ENCODE peak calls at places on chromosomes 13 and 19, in ten cellular contexts. U is NCI-H345; N is OCI-LY7; G is stimulated activated CD8-positive, alpha-beta memory T cell treated with anti-CD3 and anti-CD28 coated beads, Interleukin-7, amount 100 ng/mL, for 1 hour; X is left ventricle myocardium inferior; F is germinal center; V is cardiac fibroblast; P is mammary epithelial cell; Z is activated gamma-delta T cell treated with Interleukin-2 at 50 U/mL for 16 hours; E is upper lobe of right lung. M is an unnamed sample.

GRCh38 chr19:28427256-28428083 is 785.5 kb downstream of the UQCRFS1 start:
- DNase-seq in U (no peak), N (no peak), G (no peak), X (no peak), F (no peak), V (peak), P (no peak), Z (no peak), E (no peak), M (no peak)

GRCh38 chr19:46081928-46082727 is 41.3 kb upstream of the IGFL4 start:
- DNase-seq in U (peak), N (peak), G (no peak), X (no peak), F (peak), V (peak), P (peak), Z (no peak), E (no peak), M (no peak)

GRCh38 chr13:99467764-99468163 is 33.5 kb upstream of the TM9SF2 start:
- DNase-seq in U (no peak), N (no peak), G (no peak), X (no peak), F (no peak), V (peak), P (peak), Z (no peak), E (no peak), M (no peak)

GRCh38 chr19:15562861-15563260 is 52.2 kb upstream of the CYP4F8 start:
- DNase-seq in U (no peak), N (no peak), G (no peak), X (no peak), F (no peak), V (peak), P (peak), Z (no peak), E (no peak), M (no peak)

GRCh38 chr13:109644956-109645355 is 141.4 kb downstream of the IRS2 start:
- DNase-seq in U (no peak), N (no peak), G (no peak), X (no peak), F (no peak), V (no peak), P (no peak), Z (no peak), E (no peak), M (no peak)

GRCh38 chr19:57171551-57172081 is 4.3 kb upstream of the DUXA start:
- DNase-seq in U (no peak), N (no peak), G (no peak), X (peak), F (peak), V (peak), P (peak), Z (peak), E (no peak), M (peak)

GRCh38 chr19:10270180-10270615 is 722 bp upstream of the ICAM1 start:
- DNase-seq in U (no peak), N (no peak), G (peak), X (peak), F (peak), V (peak), P (no peak), Z (peak), E (peak), M (peak)

GRCh38 chr13:99446242-99446641 is 55.0 kb upstream of the TM9SF2 start:
- DNase-seq in U (no peak), N (no peak), G (no peak), X (no peak), F (no peak), V (no peak), P (no peak), Z (no peak), E (no peak), M (no peak)

GRCh38 chr19:35751839-35752745 is 3.7 kb downstream of the LIN37 start:
- DNase-seq in U (no peak), N (no peak), G (no peak), X (no peak), F (no peak), V (no peak), P (no peak), Z (no peak), E (no peak), M (no peak)

GRCh38 chr19:8336072-8336569 is 6.9 kb downstream of the KANK3 start:
- DNase-seq in U (no peak), N (no peak), G (no peak), X (no peak), F (no peak), V (no peak), P (no peak), Z (no peak), E (no peak), M (no peak)

GRCh38 chr19:10419646-10420443 is 493 bp upstream of the PDE4A start:
- DNase-seq in U (no peak), N (peak), G (no peak), X (no peak), F (no peak), V (peak), P (peak), Z (no peak), E (no peak), M (peak)

GRCh38 chr13:35818577-35819165 is 312.5 kb downstream of the DCLK1 start:
- DNase-seq in U (peak), N (peak), G (no peak), X (no peak), F (no peak), V (peak), P (peak), Z (no peak), E (no peak), M (no peak)

GRCh38 chr19:42555317-42555716 is 27.0 kb upstream of the CEACAM1 start:
- DNase-seq in U (no peak), N (no peak), G (no peak), X (no peak), F (no peak), V (no peak), P (no peak), Z (no peak), E (no peak), M (no peak)

GRCh38 chr19:35940078-35940775 is 4.1 kb downstream of the LRFN3 start:
- DNase-seq in U (no peak), N (no peak), G (no peak), X (no peak), F (no peak), V (no peak), P (no peak), Z (no peak), E (no peak), M (no peak)

GRCh38 chr19:50184196-50184595 is 19.2 kb upstream of the MYH14 start:
- DNase-seq in U (no peak), N (no peak), G (no peak), X (no peak), F (no peak), V (no peak), P (no peak), Z (no peak), E (no peak), M (no peak)

GRCh38 chr19:40165362-40165937 is 25.8 kb upstream of the MAP3K10 start:
- DNase-seq in U (peak), N (peak), G (peak), X (peak), F (peak), V (peak), P (no peak), Z (peak), E (peak), M (peak)

GRCh38 chr19:51247972-51248371 is 2.9 kb upstream of the SIGLECL1 start:
- DNase-seq in U (no peak), N (no peak), G (no peak), X (no peak), F (no peak), V (no peak), P (no peak), Z (no peak), E (no peak), M (no peak)

GRCh38 chr19:28633223-28634030 is 579.5 kb downstream of the UQCRFS1 start:
- DNase-seq in U (peak), N (peak), G (peak), X (no peak), F (peak), V (peak), P (peak), Z (peak), E (no peak), M (peak)

GRCh38 chr13:113906566-113906965 is 42.7 kb upstream of the GAS6 start:
- DNase-seq in U (peak), N (no peak), G (no peak), X (no peak), F (no peak), V (no peak), P (no peak), Z (no peak), E (no peak), M (no peak)

GRCh38 chr19:19026299-19026971 is 6.9 kb downstream of the SUGP2 start:
- DNase-seq in U (no peak), N (peak), G (no peak), X (no peak), F (no peak), V (no peak), P (no peak), Z (no peak), E (no peak), M (no peak)

GRCh38 chr19:46383171-46383815 is 30.1 kb downstream of the CCDC8 start:
- DNase-seq in U (no peak), N (no peak), G (no peak), X (no peak), F (no peak), V (no peak), P (no peak), Z (no peak), E (peak), M (no peak)

M was measured in GM06990.